ENCODE peak calls at places on chromosomes 1 and 21, in eight cellular contexts. One of them, this sample, is unnamed.

GRCh38 chr1:237211031-237211430 is 169.0 kb downstream of the RYR2 start:
- DNase-seq in progenitor cell of endocrine pancreas: no peak
- DNase-seq in ACHN: no peak
- DNase-seq in endothelial cell: no peak
- DNase-seq in NCI-H2171: no peak
- DNase-seq in mucosa of gallbladder: no peak
- DNase-seq in AG09319: no peak
- DNase-seq in cardiac muscle cell: no peak
- DNase-seq in this sample: no peak

GRCh38 chr1:8096105-8097011 is 70.2 kb upstream of the ERRFI1 start:
- DNase-seq in endothelial cell: no peak
- DNase-seq in progenitor cell of endocrine pancreas: no peak
- DNase-seq in cardiac muscle cell: peak
- DNase-seq in mucosa of gallbladder: no peak
- DNase-seq in NCI-H2171: no peak
- DNase-seq in AG09319: no peak
- DNase-seq in ACHN: peak
- DNase-seq in this sample: no peak

GRCh38 chr1:205434738-205435137 is 12.9 kb upstream of the LEMD1 start:
- DNase-seq in NCI-H2171: no peak
- DNase-seq in progenitor cell of endocrine pancreas: no peak
- DNase-seq in ACHN: no peak
- DNase-seq in cardiac muscle cell: no peak
- DNase-seq in AG09319: no peak
- DNase-seq in mucosa of gallbladder: no peak
- DNase-seq in endothelial cell: no peak
- DNase-seq in this sample: no peak

GRCh38 chr1:6727535-6727934 is 25.9 kb upstream of the DNAJC11 start:
- DNase-seq in progenitor cell of endocrine pancreas: peak
- DNase-seq in AG09319: no peak
- DNase-seq in NCI-H2171: peak
- DNase-seq in ACHN: peak
- DNase-seq in cardiac muscle cell: peak
- DNase-seq in mucosa of gallbladder: peak
- DNase-seq in endothelial cell: peak
- DNase-seq in this sample: peak

GRCh38 chr1:116067564-116067887 is 43.7 kb upstream of the MAB21L3 start:
- DNase-seq in NCI-H2171: no peak
- DNase-seq in ACHN: no peak
- DNase-seq in progenitor cell of endocrine pancreas: no peak
- DNase-seq in cardiac muscle cell: peak
- DNase-seq in endothelial cell: no peak
- DNase-seq in mucosa of gallbladder: no peak
- DNase-seq in AG09319: peak
- DNase-seq in this sample: peak

GRCh38 chr1:204207136-204207616 is 6.6 kb downstream of the GOLT1A start:
- DNase-seq in NCI-H2171: peak
- DNase-seq in progenitor cell of endocrine pancreas: peak
- DNase-seq in mucosa of gallbladder: peak
- DNase-seq in AG09319: no peak
- DNase-seq in ACHN: peak
- DNase-seq in cardiac muscle cell: peak
- DNase-seq in endothelial cell: peak
- DNase-seq in this sample: peak

GRCh38 chr1:70156529-70157120 is 48.8 kb downstream of the LRRC40 start:
- DNase-seq in NCI-H2171: no peak
- DNase-seq in mucosa of gallbladder: no peak
- DNase-seq in ACHN: peak
- DNase-seq in AG09319: no peak
- DNase-seq in progenitor cell of endocrine pancreas: no peak
- DNase-seq in endothelial cell: no peak
- DNase-seq in cardiac muscle cell: no peak
- DNase-seq in this sample: no peak

GRCh38 chr1:231691618-231692259 is 65.1 kb downstream of the DISC1 start:
- DNase-seq in NCI-H2171: no peak
- DNase-seq in AG09319: peak
- DNase-seq in mucosa of gallbladder: no peak
- DNase-seq in endothelial cell: peak
- DNase-seq in ACHN: peak
- DNase-seq in progenitor cell of endocrine pancreas: no peak
- DNase-seq in cardiac muscle cell: peak
- DNase-seq in this sample: peak

GRCh38 chr1:156371553-156372264 is 2.7 kb downstream of the RHBG start:
- DNase-seq in cardiac muscle cell: peak
- DNase-seq in ACHN: no peak
- DNase-seq in progenitor cell of endocrine pancreas: no peak
- DNase-seq in AG09319: no peak
- DNase-seq in NCI-H2171: no peak
- DNase-seq in endothelial cell: no peak
- DNase-seq in mucosa of gallbladder: peak
- DNase-seq in this sample: peak

GRCh38 chr1:15804060-15804459 is 3.4 kb downstream of the UQCRHL start:
- DNase-seq in NCI-H2171: no peak
- DNase-seq in progenitor cell of endocrine pancreas: no peak
- DNase-seq in AG09319: no peak
- DNase-seq in cardiac muscle cell: no peak
- DNase-seq in mucosa of gallbladder: no peak
- DNase-seq in endothelial cell: no peak
- DNase-seq in ACHN: no peak
- DNase-seq in this sample: no peak

GRCh38 chr21:26405735-26406361 is 167.2 kb downstream of the CYYR1 start:
- DNase-seq in progenitor cell of endocrine pancreas: no peak
- DNase-seq in AG09319: peak
- DNase-seq in NCI-H2171: no peak
- DNase-seq in endothelial cell: no peak
- DNase-seq in ACHN: peak
- DNase-seq in cardiac muscle cell: peak
- DNase-seq in mucosa of gallbladder: no peak
- DNase-seq in this sample: no peak

GRCh38 chr1:226687476-226687875 is 51.6 kb downstream of the ITPKB start:
- DNase-seq in endothelial cell: no peak
- DNase-seq in progenitor cell of endocrine pancreas: no peak
- DNase-seq in ACHN: no peak
- DNase-seq in cardiac muscle cell: no peak
- DNase-seq in NCI-H2171: no peak
- DNase-seq in mucosa of gallbladder: no peak
- DNase-seq in AG09319: no peak
- DNase-seq in this sample: no peak

GRCh38 chr1:42931911-42932422 is 26.7 kb downstream of the SLC2A1 start:
- DNase-seq in ACHN: peak
- DNase-seq in endothelial cell: no peak
- DNase-seq in mucosa of gallbladder: peak
- DNase-seq in AG09319: no peak
- DNase-seq in cardiac muscle cell: no peak
- DNase-seq in NCI-H2171: no peak
- DNase-seq in progenitor cell of endocrine pancreas: no peak
- DNase-seq in this sample: peak

GRCh38 chr1:15788624-15789301 is 18.7 kb downstream of the UQCRHL start:
- DNase-seq in NCI-H2171: no peak
- DNase-seq in progenitor cell of endocrine pancreas: no peak
- DNase-seq in ACHN: no peak
- DNase-seq in mucosa of gallbladder: no peak
- DNase-seq in cardiac muscle cell: peak
- DNase-seq in endothelial cell: no peak
- DNase-seq in AG09319: no peak
- DNase-seq in this sample: no peak

GRCh38 chr1:60874703-60875102 is 207.7 kb upstream of the NFIA start:
- DNase-seq in ACHN: no peak
- DNase-seq in cardiac muscle cell: peak
- DNase-seq in endothelial cell: no peak
- DNase-seq in NCI-H2171: no peak
- DNase-seq in mucosa of gallbladder: no peak
- DNase-seq in progenitor cell of endocrine pancreas: no peak
- DNase-seq in AG09319: peak
- DNase-seq in this sample: no peak

GRCh38 chr1:200248541-200248940 is 161.3 kb downstream of the ZNF281 start:
- DNase-seq in cardiac muscle cell: no peak
- DNase-seq in NCI-H2171: peak
- DNase-seq in mucosa of gallbladder: no peak
- DNase-seq in AG09319: no peak
- DNase-seq in progenitor cell of endocrine pancreas: no peak
- DNase-seq in ACHN: no peak
- DNase-seq in endothelial cell: no peak
- DNase-seq in this sample: no peak

GRCh38 chr1:211683396-211684297 is 8.2 kb upstream of the NEK2 start:
- DNase-seq in progenitor cell of endocrine pancreas: no peak
- DNase-seq in AG09319: no peak
- DNase-seq in cardiac muscle cell: no peak
- DNase-seq in mucosa of gallbladder: no peak
- DNase-seq in endothelial cell: no peak
- DNase-seq in ACHN: no peak
- DNase-seq in NCI-H2171: peak
- DNase-seq in this sample: no peak

GRCh38 chr1:185479781-185480180 is 162.7 kb upstream of the IVNS1ABP start:
- DNase-seq in cardiac muscle cell: no peak
- DNase-seq in ACHN: no peak
- DNase-seq in progenitor cell of endocrine pancreas: no peak
- DNase-seq in endothelial cell: no peak
- DNase-seq in AG09319: no peak
- DNase-seq in mucosa of gallbladder: no peak
- DNase-seq in NCI-H2171: peak
- DNase-seq in this sample: no peak

GRCh38 chr21:27424601-27425000 is 457.7 kb upstream of the ADAMTS5 start:
- DNase-seq in endothelial cell: no peak
- DNase-seq in mucosa of gallbladder: no peak
- DNase-seq in ACHN: no peak
- DNase-seq in progenitor cell of endocrine pancreas: no peak
- DNase-seq in NCI-H2171: no peak
- DNase-seq in cardiac muscle cell: peak
- DNase-seq in AG09319: no peak
- DNase-seq in this sample: no peak

GRCh38 chr1:182392045-182393028 is 747 bp upstream of the GLUL start:
- DNase-seq in progenitor cell of endocrine pancreas: no peak
- DNase-seq in NCI-H2171: peak
- DNase-seq in cardiac muscle cell: peak
- DNase-seq in ACHN: peak
- DNase-seq in AG09319: no peak
- DNase-seq in mucosa of gallbladder: no peak
- DNase-seq in endothelial cell: no peak
- DNase-seq in this sample: no peak

GRCh38 chr1:233609926-233610325 is 4.0 kb upstream of the KCNK1 start:
- DNase-seq in mucosa of gallbladder: no peak
- DNase-seq in AG09319: no peak
- DNase-seq in NCI-H2171: no peak
- DNase-seq in progenitor cell of endocrine pancreas: no peak
- DNase-seq in ACHN: no peak
- DNase-seq in cardiac muscle cell: no peak
- DNase-seq in endothelial cell: no peak
- DNase-seq in this sample: no peak

GRCh38 chr21:45990741-45991605 is 9.4 kb downstream of the COL6A1 start:
- DNase-seq in cardiac muscle cell: no peak
- DNase-seq in mucosa of gallbladder: no peak
- DNase-seq in progenitor cell of endocrine pancreas: no peak
- DNase-seq in ACHN: no peak
- DNase-seq in endothelial cell: peak
- DNase-seq in NCI-H2171: no peak
- DNase-seq in AG09319: no peak
- DNase-seq in this sample: no peak

GRCh38 chr1:225928186-225929175 is 4.4 kb upstream of the PYCR2 start:
- DNase-seq in endothelial cell: no peak
- DNase-seq in ACHN: no peak
- DNase-seq in mucosa of gallbladder: no peak
- DNase-seq in cardiac muscle cell: no peak
- DNase-seq in NCI-H2171: no peak
- DNase-seq in progenitor cell of endocrine pancreas: no peak
- DNase-seq in AG09319: no peak
- DNase-seq in this sample: no peak

GRCh38 chr1:87091425-87091824 is 177.0 kb downstream of the HS2ST1 start:
- DNase-seq in mucosa of gallbladder: no peak
- DNase-seq in endothelial cell: no peak
- DNase-seq in NCI-H2171: no peak
- DNase-seq in ACHN: no peak
- DNase-seq in AG09319: no peak
- DNase-seq in progenitor cell of endocrine pancreas: no peak
- DNase-seq in cardiac muscle cell: no peak
- DNase-seq in this sample: no peak

GRCh38 chr1:185478878-185479277 is 161.8 kb upstream of the IVNS1ABP start:
- DNase-seq in NCI-H2171: no peak
- DNase-seq in AG09319: no peak
- DNase-seq in progenitor cell of endocrine pancreas: no peak
- DNase-seq in endothelial cell: no peak
- DNase-seq in mucosa of gallbladder: peak
- DNase-seq in ACHN: no peak
- DNase-seq in cardiac muscle cell: no peak
- DNase-seq in this sample: no peak

This sample was measured in body of pancreas.